ENCODE peak calls at places on chromosome 7, in five cellular contexts. Z, Y, I, E and N are unnamed samples.

GRCh38 chr7:78747568-78747967 is 705.9 kb downstream of the MAGI2 start:
- DNase-seq in Z (no peak), Y (no peak), I (no peak), E (no peak), N (no peak)

GRCh38 chr7:12389089-12389700 is 14.5 kb downstream of the VWDE start:
- DNase-seq in Z (peak), Y (peak), I (peak), E (peak), N (peak)

GRCh38 chr7:152403726-152404125 is 32.1 kb downstream of the KMT2C start:
- DNase-seq in Z (no peak), Y (no peak), I (no peak), E (no peak), N (no peak)

GRCh38 chr7:75813084-75813483 is 522 bp downstream of the CCL24 start:
- DNase-seq in Z (no peak), Y (no peak), I (no peak), E (no peak), N (no peak)

GRCh38 chr7:79504607-79505389 is 51.3 kb upstream of the MAGI2 start:
- DNase-seq in Z (no peak), Y (no peak), I (peak), E (no peak), N (no peak)

GRCh38 chr7:5636914-5637313 is 144.5 kb downstream of the RNF216 start:
- DNase-seq in Z (peak), Y (peak), I (peak), E (peak), N (no peak)

GRCh38 chr7:134726581-134726980 is 52.9 kb upstream of the CALD1 start:
- DNase-seq in Z (no peak), Y (no peak), I (no peak), E (no peak), N (no peak)

GRCh38 chr7:84700563-84701370 is 486.1 kb downstream of the SEMA3D start:
- DNase-seq in Z (no peak), Y (no peak), I (peak), E (no peak), N (no peak)

GRCh38 chr7:114791771-114792170 is 130.1 kb upstream of the MDFIC start:
- DNase-seq in Z (no peak), Y (no peak), I (no peak), E (no peak), N (no peak)

GRCh38 chr7:85483205-85483604 is 296.3 kb upstream of the SEMA3D start:
- DNase-seq in Z (no peak), Y (peak), I (peak), E (no peak), N (no peak)

GRCh38 chr7:70355591-70356323 is 757.5 kb downstream of the AUTS2 start:
- DNase-seq in Z (no peak), Y (no peak), I (no peak), E (no peak), N (no peak)

GRCh38 chr7:114519215-114519614 is 104.6 kb downstream of the FOXP2 start:
- DNase-seq in Z (no peak), Y (no peak), I (peak), E (no peak), N (no peak)

GRCh38 chr7:3552499-3552898 is 251.4 kb downstream of the SDK1 start:
- DNase-seq in Z (no peak), Y (no peak), I (no peak), E (no peak), N (no peak)

GRCh38 chr7:155361947-155362346 is 64.3 kb downstream of the INSIG1 start:
- DNase-seq in Z (no peak), Y (no peak), I (no peak), E (no peak), N (no peak)

GRCh38 chr7:71348751-71349415 is 216.9 kb downstream of the GALNT17 start:
- DNase-seq in Z (no peak), Y (no peak), I (no peak), E (no peak), N (no peak)

GRCh38 chr7:17239046-17239445 is 59.4 kb upstream of the AHR start:
- DNase-seq in Z (no peak), Y (no peak), I (peak), E (no peak), N (no peak)

GRCh38 chr7:13987395-13987794 is 2.1 kb downstream of the ETV1 start:
- DNase-seq in Z (no peak), Y (no peak), I (no peak), E (no peak), N (no peak)

GRCh38 chr7:120852700-120853099 is 5.2 kb downstream of the TSPAN12 start:
- DNase-seq in Z (no peak), Y (no peak), I (no peak), E (no peak), N (no peak)

GRCh38 chr7:28685291-28685659 is 272.9 kb downstream of the TRIL start:
- DNase-seq in Z (peak), Y (no peak), I (no peak), E (no peak), N (no peak)

GRCh38 chr7:29853072-29853471 is 46.8 kb downstream of the WIPF3 start:
- DNase-seq in Z (no peak), Y (no peak), I (no peak), E (no peak), N (no peak)

GRCh38 chr7:17646181-17646956 is 293.9 kb downstream of the SNX13 start:
- DNase-seq in Z (no peak), Y (no peak), I (peak), E (no peak), N (no peak)

GRCh38 chr7:135414850-135415439 is 95.0 kb downstream of the CNOT4 start:
- DNase-seq in Z (no peak), Y (peak), I (peak), E (peak), N (peak)

GRCh38 chr7:77799078-77799964 is 748 bp downstream of the PHTF2 start:
- DNase-seq in Z (peak), Y (no peak), I (peak), E (peak), N (peak)

GRCh38 chr7:130352335-130353074 is 7.9 kb downstream of the CPA5 start:
- DNase-seq in Z (no peak), Y (no peak), I (peak), E (no peak), N (no peak)

GRCh38 chr7:116169060-116169459 is 41.3 kb upstream of the TES start:
- DNase-seq in Z (no peak), Y (no peak), I (peak), E (no peak), N (no peak)

GRCh38 chr7:114660007-114660406 is 245.4 kb downstream of the FOXP2 start:
- DNase-seq in Z (no peak), Y (no peak), I (no peak), E (no peak), N (no peak)

GRCh38 chr7:152462995-152463713 is 27.4 kb upstream of the KMT2C start:
- DNase-seq in Z (no peak), Y (no peak), I (peak), E (no peak), N (peak)

GRCh38 chr7:32037650-32038198 is 32.5 kb downstream of the PDE1C start:
- DNase-seq in Z (no peak), Y (no peak), I (no peak), E (no peak), N (no peak)

GRCh38 chr7:101688183-101688831 is 59.2 kb upstream of the MYL10 start:
- DNase-seq in Z (peak), Y (no peak), I (peak), E (peak), N (peak)

GRCh38 chr7:120858299-120858636 is 324 bp upstream of the TSPAN12 start:
- DNase-seq in Z (no peak), Y (no peak), I (no peak), E (no peak), N (no peak)

GRCh38 chr7:65983965-65984654 is 2.1 kb upstream of the GUSB start:
- DNase-seq in Z (no peak), Y (no peak), I (no peak), E (no peak), N (no peak)

GRCh38 chr7:100483101-100483727 is 513 bp upstream of the NYAP1 start:
- DNase-seq in Z (peak), Y (no peak), I (peak), E (no peak), N (peak)

GRCh38 chr7:573496-574295 is 54.0 kb upstream of the PDGFA start:
- DNase-seq in Z (no peak), Y (no peak), I (no peak), E (no peak), N (no peak)

GRCh38 chr7:137772221-137772620 is 74.6 kb downstream of the DGKI start:
- DNase-seq in Z (no peak), Y (no peak), I (peak), E (no peak), N (no peak)

GRCh38 chr7:106110885-106111670 is 1.0 kb downstream of the SYPL1 start:
- DNase-seq in Z (no peak), Y (no peak), I (peak), E (no peak), N (no peak)

GRCh38 chr7:116021237-116021636 is 9.3 kb downstream of the TFEC start:
- DNase-seq in Z (no peak), Y (no peak), I (no peak), E (no peak), N (no peak)

GRCh38 chr7:1388936-1389335 is 70.3 kb downstream of the MICALL2 start:
- DNase-seq in Z (no peak), Y (no peak), I (no peak), E (no peak), N (no peak)

GRCh38 chr7:2068693-2069471 is 163.9 kb downstream of the MAD1L1 start:
- DNase-seq in Z (no peak), Y (no peak), I (no peak), E (no peak), N (no peak)

GRCh38 chr7:12066004-12066403 is 145.1 kb upstream of the TMEM106B start:
- DNase-seq in Z (no peak), Y (no peak), I (no peak), E (no peak), N (no peak)

GRCh38 chr7:21538936-21539335 is 3.9 kb upstream of the DNAH11 start:
- DNase-seq in Z (no peak), Y (no peak), I (no peak), E (no peak), N (no peak)

GRCh38 chr7:21543528-21544302 is 876 bp downstream of the DNAH11 start:
- DNase-seq in Z (no peak), Y (no peak), I (peak), E (no peak), N (no peak)

GRCh38 chr7:21544303-21544656 is 1.4 kb downstream of the DNAH11 start:
- DNase-seq in Z (no peak), Y (no peak), I (no peak), E (no peak), N (no peak)

GRCh38 chr7:21547511-21547910 is 4.7 kb downstream of the DNAH11 start:
- DNase-seq in Z (no peak), Y (no peak), I (peak), E (no peak), N (no peak)

DNA sequence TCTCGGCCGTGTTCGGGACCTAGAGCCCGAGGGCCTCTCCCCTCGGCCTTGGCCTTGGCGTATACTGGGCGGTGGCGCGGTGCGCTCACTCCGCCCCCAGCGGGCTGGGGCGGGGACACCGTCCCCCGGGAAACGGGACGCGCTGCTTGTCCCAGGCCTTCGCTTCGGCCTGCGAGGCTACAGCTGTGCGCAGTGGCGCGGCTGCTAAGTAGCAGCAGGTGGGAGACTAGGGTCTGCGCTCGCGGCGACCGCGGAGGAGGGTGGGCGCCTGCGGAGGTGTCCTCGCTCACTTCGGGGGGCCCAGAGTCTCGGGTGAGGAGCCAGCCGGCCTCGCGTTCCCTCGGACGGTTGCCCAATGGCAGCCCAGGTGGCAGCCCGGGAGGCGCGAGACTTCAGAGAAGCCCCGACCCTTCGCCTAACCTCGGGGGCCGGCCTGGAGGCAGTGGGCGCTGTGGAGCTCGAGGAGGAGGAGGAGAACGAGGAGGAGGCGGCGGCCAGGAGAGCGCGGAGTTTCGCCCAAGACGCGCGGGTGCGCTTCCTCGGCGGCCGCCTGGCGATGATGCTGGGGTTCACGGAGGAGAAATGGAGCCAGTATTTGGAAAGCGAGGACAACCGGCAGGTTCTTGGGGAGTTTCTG is at the start of gene DNAH11:
- DNase-seq in Z (peak), Y (no peak), I (peak), E (peak), N (peak)
- TF ChIP-seq CTCF in Z (no peak), Y (no peak), I (no peak), E (no peak), N (peak)

DNA sequence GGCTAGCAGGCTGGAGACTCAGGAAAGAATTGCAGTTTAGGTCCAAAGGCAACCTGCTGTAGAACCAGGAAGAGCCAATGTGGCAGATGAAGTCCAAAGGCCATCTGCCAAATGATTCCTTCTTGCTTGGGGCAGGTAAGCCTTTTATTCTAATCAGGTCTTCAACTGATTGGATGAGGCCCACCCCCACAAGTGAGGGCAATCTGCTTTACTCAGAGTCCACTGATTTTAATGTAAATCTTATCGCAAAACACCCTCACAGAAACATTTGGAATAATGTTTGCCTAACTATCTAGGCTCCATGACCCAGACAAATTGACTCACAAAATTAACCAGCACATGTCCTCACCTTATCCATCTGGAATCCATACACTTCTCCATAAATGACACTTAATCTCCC is 7.8 kb downstream of the GIMAP8 start:
- DNase-seq in Z (no peak), Y (no peak), I (no peak), E (no peak), N (no peak)
- H3K4me3 ChIP-seq in Z (no peak), Y (no peak), I (no peak), E (no peak), N (no peak)

GRCh38 chr7:22550514-22551010 is 50.6 kb upstream of the STEAP1B start:
- DNase-seq in Z (no peak), Y (no peak), I (no peak), E (no peak), N (no peak)
- TF ChIP-seq CTCF in Z (no peak), Y (no peak), I (no peak), E (no peak), N (no peak)

DNA sequence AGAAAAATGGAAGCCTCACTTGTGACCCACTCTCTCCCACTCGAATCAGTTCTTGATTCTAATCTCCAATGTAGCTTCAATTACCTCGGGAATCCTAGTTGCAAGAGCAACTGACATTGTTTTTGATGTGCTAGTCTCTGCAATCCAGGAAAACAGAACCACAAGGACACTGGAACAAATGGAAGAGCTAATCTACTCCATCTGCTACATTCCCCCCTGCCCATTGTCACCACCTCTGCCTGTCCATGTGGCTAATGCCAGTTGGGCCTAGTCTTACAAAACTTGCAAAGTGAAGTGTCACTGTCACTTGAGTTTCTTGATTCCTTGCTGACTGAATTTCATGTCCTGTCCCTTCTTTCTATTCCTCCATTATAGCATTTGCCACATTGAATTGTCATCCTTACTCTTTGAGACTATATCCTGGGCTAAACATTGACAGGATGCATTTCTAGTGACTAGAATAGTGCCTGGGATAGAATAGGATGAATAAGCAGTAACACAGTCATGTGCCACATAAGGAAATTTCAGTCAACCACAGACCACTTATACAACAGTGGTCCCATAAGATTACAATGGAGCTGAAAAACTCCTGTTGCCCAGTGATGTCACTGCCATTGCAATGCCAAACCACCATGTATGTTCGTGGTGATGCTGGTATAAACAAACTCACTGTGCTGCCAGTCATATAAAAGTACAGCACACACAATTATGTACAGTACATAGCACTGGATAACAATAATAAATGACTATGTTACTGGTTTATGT is 13.5 kb downstream of the GCC1 start:
- DNase-seq in Z (no peak), Y (no peak), I (no peak), E (no peak), N (no peak)
- H3K4me3 ChIP-seq in Z (no peak), Y (no peak), I (no peak), E (no peak), N (no peak)

DNA sequence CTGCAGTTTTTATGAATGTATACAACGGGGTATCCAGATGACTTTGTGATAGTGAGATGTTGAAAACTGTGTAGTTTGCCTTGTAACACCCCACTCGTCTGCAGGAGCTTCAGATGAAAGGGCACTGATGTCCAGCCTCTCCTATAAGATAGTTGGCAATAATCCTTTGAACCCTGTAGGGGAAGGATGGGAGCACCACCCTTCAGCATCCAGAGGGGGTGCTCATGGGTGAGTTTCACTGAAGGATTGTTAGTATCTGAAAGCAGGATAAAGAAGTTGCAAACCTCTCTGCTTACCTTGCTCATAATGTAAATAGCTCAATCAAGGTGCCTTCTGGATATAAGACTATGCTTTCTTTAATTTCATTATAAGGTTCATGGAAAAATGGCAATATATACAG is 201.5 kb downstream of the TMEM178B start:
- DNase-seq in Z (no peak), Y (no peak), I (no peak), E (no peak), N (no peak)
- TF ChIP-seq CTCF in Z (no peak), Y (no peak), I (no peak), E (no peak), N (no peak)

GRCh38 chr7:104328970-104329825 is 795 bp downstream of the LHFPL3 start:
- DNase-seq in Z (no peak), Y (no peak), I (peak), E (no peak), N (peak)

GRCh38 chr7:104327534-104327933 is 869 bp upstream of the LHFPL3 start:
- DNase-seq in Z (no peak), Y (no peak), I (no peak), E (no peak), N (no peak)

GRCh38 chr7:104327963-104328307 is 468 bp upstream of the LHFPL3 start:
- DNase-seq in Z (no peak), Y (no peak), I (no peak), E (no peak), N (no peak)

GRCh38 chr7:104328308-104328969 is at the start of gene LHFPL3:
- DNase-seq in Z (no peak), Y (no peak), I (peak), E (no peak), N (peak)
- H3K4me3 ChIP-seq in Z (peak), Y (peak), I (peak), E (no peak), N (peak)

GRCh38 chr7:98879198-98879988 is 1.1 kb downstream of the TRRAP start:
- DNase-seq in Z (peak), Y (no peak), I (no peak), E (no peak), N (peak)
- TF ChIP-seq CTCF in Z (peak), Y (peak), I (peak), E (no peak), N (peak)

GRCh38 chr7:43071604-43072003 is 40.8 kb upstream of the HECW1 start:
- DNase-seq in Z (no peak), Y (no peak), I (peak), E (no peak), N (peak)

GRCh38 chr7:43076606-43077005 is 35.8 kb upstream of the HECW1 start:
- DNase-seq in Z (no peak), Y (no peak), I (no peak), E (no peak), N (no peak)

GRCh38 chr7:43077285-43077684 is 35.2 kb upstream of the HECW1 start:
- DNase-seq in Z (no peak), Y (no peak), I (no peak), E (no peak), N (no peak)

GRCh38 chr7:43076189-43076605 is 36.2 kb upstream of the HECW1 start:
- DNase-seq in Z (no peak), Y (no peak), I (no peak), E (no peak), N (no peak)

GRCh38 chr7:43072530-43072929 is 39.9 kb upstream of the HECW1 start:
- DNase-seq in Z (no peak), Y (no peak), I (peak), E (no peak), N (no peak)
- H3K4me3 ChIP-seq in Z (no peak), Y (no peak), I (no peak), E (no peak), N (no peak)

DNA sequence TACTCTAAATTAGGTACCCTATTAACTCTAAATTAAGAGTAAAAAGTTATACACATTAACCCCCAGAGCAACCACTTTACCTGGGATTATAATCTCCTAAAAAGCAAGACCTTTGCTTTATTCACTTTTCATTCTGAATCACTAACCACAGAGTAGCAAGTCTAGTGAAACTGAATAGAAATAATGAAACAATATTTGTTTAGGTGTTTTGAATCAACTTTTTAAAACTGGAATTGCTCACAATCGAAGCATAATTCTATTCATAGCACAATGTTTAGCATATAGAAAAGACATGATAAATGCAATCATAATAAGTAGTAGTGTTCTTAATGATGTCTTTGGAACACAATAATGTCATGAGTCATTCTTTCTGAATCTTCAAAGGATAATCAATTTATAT is 37.0 kb upstream of the CASD1 start:
- DNase-seq in Z (no peak), Y (no peak), I (no peak), E (no peak), N (no peak)
- TF ChIP-seq CTCF in Z (no peak), Y (no peak), I (no peak), E (no peak), N (no peak)